ENCODE peak calls at places on chromosomes 12 and 14, in five cellular contexts. K is Karpas-422, X is fibroblast of villous mesenchyme, F is skeletal muscle cell, Z is H7. L is an unnamed sample.
A peak's percentile ranks its signal among the peaks of the same experiment; 100 is the strongest.

GRCh38 chr12:74602881-74603523 is 65.4 kb downstream of the ATXN7L3B start:
- DNase-seq in K (no peak), Z (no peak), F (no peak), X (no peak), L (no peak)

GRCh38 chr12:3149505-3150307 is 72.5 kb downstream of the TSPAN9 start:
- DNase-seq in K (no peak), X (peak; percentile 33), Z (no peak), F (no peak), L (no peak)

GRCh38 chr12:93823616-93824410 is 146.6 kb downstream of the CRADD start:
- DNase-seq in F (no peak), K (no peak), Z (no peak), X (peak; percentile 56), L (no peak)

GRCh38 chr14:50001999-50002925 is 109.4 kb downstream of the ARF6 start:
- DNase-seq in Z (peak; percentile 32), F (no peak), X (no peak), K (peak; percentile 64), L (peak; percentile 92)

GRCh38 chr12:57893460-57894353 is 47.2 kb upstream of the CTDSP2 start:
- DNase-seq in Z (peak; percentile 61), F (peak; percentile 93), X (peak; percentile 97), K (no peak), L (peak; percentile 21)

GRCh38 chr12:56189336-56189917 is at the start of gene SMARCC2:
- DNase-seq in K (peak; percentile 93), X (peak; percentile 88), Z (peak; percentile 99), F (peak; percentile 47), L (peak; percentile 91)

GRCh38 chr14:60002819-60003492 is 83.0 kb downstream of the LRRC9 start:
- DNase-seq in F (peak; percentile 21), X (no peak), K (no peak), Z (no peak), L (no peak)

GRCh38 chr12:2049604-2050540 is 2.9 kb upstream of the CACNA1C start:
- DNase-seq in Z (peak; percentile 61), F (no peak), X (no peak), K (no peak), L (no peak)

GRCh38 chr12:121461048-121461447 is 61.1 kb downstream of the RNF34 start:
- DNase-seq in X (no peak), K (no peak), Z (no peak), F (no peak), L (no peak)

GRCh38 chr12:28750946-28751714 is 397.9 kb upstream of the FAR2 start:
- DNase-seq in Z (no peak), X (peak; percentile 32), K (no peak), F (no peak), L (no peak)

GRCh38 chr12:54604436-54604835 is 16.0 kb upstream of the PPP1R1A start:
- DNase-seq in Z (no peak), X (no peak), F (no peak), K (no peak), L (no peak)

GRCh38 chr12:46752396-46752795 is 73.4 kb downstream of the SLC38A4 start:
- DNase-seq in F (no peak), X (peak; percentile 81), K (no peak), Z (no peak), L (no peak)

GRCh38 chr12:19855876-19856275 is 416.6 kb downstream of the AEBP2 start:
- DNase-seq in K (no peak), F (no peak), Z (no peak), X (no peak), L (no peak)

GRCh38 chr12:88782357-88782756 is 202.1 kb upstream of the KITLG start:
- DNase-seq in X (no peak), Z (no peak), K (no peak), F (no peak), L (no peak)

GRCh38 chr12:116015525-116015924 is 262.0 kb downstream of the MED13L start:
- DNase-seq in X (peak; percentile 70), F (peak; percentile 25), Z (no peak), K (peak; percentile 58), L (peak; percentile 48)

GRCh38 chr12:113226696-113227095 is 5.4 kb downstream of the TPCN1 start:
- DNase-seq in X (no peak), F (no peak), Z (no peak), K (no peak), L (no peak)

GRCh38 chr12:48787791-48788521 is 933 bp downstream of the ADCY6 start:
- DNase-seq in F (no peak), X (no peak), Z (no peak), K (no peak), L (no peak)
- H3K4me3 ChIP-seq in F (peak overlapping the region; percentile 82), X (peak overlapping the region; percentile 88), Z (peak overlapping the region; percentile 80), K (no peak overlapping the region), L (no peak overlapping the region)

GRCh38 chr12:106146987-106147386 is 8.2 kb upstream of the NUAK1 start:
- DNase-seq in Z (no peak), X (no peak), F (no peak), K (no peak), L (no peak)

GRCh38 chr12:106142591-106143261 is 4.0 kb upstream of the NUAK1 start:
- DNase-seq in X (no peak), F (no peak), Z (no peak), K (no peak), L (no peak)

GRCh38 chr12:106147956-106148355 is 9.2 kb upstream of the NUAK1 start:
- DNase-seq in F (no peak), X (no peak), Z (no peak), K (no peak), L (no peak)

GRCh38 chr12:106144847-106145246 is 6.1 kb upstream of the NUAK1 start:
- DNase-seq in K (no peak), X (no peak), Z (no peak), F (no peak), L (peak; percentile 17)

GRCh38 chr12:106145539-106146447 is 7.0 kb upstream of the NUAK1 start:
- DNase-seq in X (no peak), F (no peak), Z (no peak), K (no peak), L (no peak)
- H3K4me3 ChIP-seq in X (no peak overlapping the region), F (no peak overlapping the region), Z (no peak overlapping the region), K (no peak overlapping the region), L (no peak overlapping the region)

DNA sequence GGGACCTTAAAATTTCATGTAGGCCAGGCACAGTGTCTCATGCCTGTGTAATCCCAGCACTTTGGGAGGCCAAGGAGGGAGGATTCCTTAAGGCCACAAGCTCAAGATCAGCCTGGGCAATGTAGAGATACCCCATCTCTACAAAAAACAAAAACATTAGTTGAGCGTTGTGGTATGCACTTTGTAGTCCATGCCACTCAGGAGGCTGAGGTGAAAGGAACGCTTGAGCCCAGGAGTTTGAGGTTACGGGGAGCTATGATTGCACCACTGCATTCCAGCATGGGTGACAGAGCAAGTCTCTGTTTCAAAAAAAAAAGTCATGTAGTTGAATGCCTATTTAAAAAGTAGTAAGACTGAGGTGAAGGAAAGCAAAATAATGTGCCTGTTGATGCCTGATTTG is 83.5 kb downstream of the TTC6 start:
- DNase-seq in F (no peak), X (peak; percentile 7), Z (no peak), K (no peak), L (no peak)
- H3K4me3 ChIP-seq in F (no peak overlapping the region), X (no peak overlapping the region), Z (no peak overlapping the region), K (no peak overlapping the region), L (no peak overlapping the region)

GRCh38 chr12:114408881-114409795 is 3.2 kb upstream of the TBX5 start:
- DNase-seq in Z (peak; percentile 79), F (no peak), X (peak; percentile 82), K (no peak), L (no peak)
- H3K4me3 ChIP-seq in Z (no peak overlapping the region), F (peak overlapping the region; percentile 51), X (peak overlapping the region; percentile 70), K (no peak overlapping the region), L (no peak overlapping the region)

GRCh38 chr12:125079084-125079483 is 13.8 kb downstream of the AACS start:
- DNase-seq in F (no peak), X (no peak), K (no peak), Z (no peak), L (no peak)

GRCh38 chr12:125083092-125083491 is 17.9 kb downstream of the AACS start:
- DNase-seq in X (no peak), K (no peak), F (no peak), Z (no peak), L (no peak)

GRCh38 chr12:125076103-125076502 is 10.9 kb downstream of the AACS start:
- DNase-seq in K (no peak), F (no peak), Z (no peak), X (no peak), L (no peak)

GRCh38 chr12:125079943-125080645 is 14.9 kb downstream of the AACS start:
- DNase-seq in F (peak; percentile 58), X (peak; percentile 85), K (no peak), Z (no peak), L (no peak)

GRCh38 chr12:125081427-125081826 is 16.2 kb downstream of the AACS start:
- DNase-seq in K (no peak), Z (no peak), X (no peak), F (no peak), L (no peak)
- H3K4me3 ChIP-seq in K (no peak overlapping the region), Z (no peak overlapping the region), X (no peak overlapping the region), F (no peak overlapping the region), L (no peak overlapping the region)